ENCODE peak calls at places on chromosomes 6 and 20, in ten cellular contexts. One of them, this sample, is unnamed.

GRCh38 chr6:116051244-116051643 is 9.4 kb downstream of the FRK start:
- DNase-seq in GM13976: no peak
- DNase-seq in GM23338: no peak
- DNase-seq in erythroblast: no peak
- DNase-seq in frontal cortex: no peak
- DNase-seq in fibroblast of gingiva: no peak
- DNase-seq in heart right ventricle: no peak
- DNase-seq in NCI-H1105 treated with DMSO at 0.1 percent for 48 hours: no peak
- DNase-seq in NCI-H1930: no peak
- DNase-seq in thoracic aorta: no peak
- DNase-seq in this sample: no peak

GRCh38 chr6:24546432-24546831 is 51.7 kb downstream of the ALDH5A1 start:
- DNase-seq in GM13976: no peak
- DNase-seq in GM23338: peak
- DNase-seq in erythroblast: no peak
- DNase-seq in frontal cortex: no peak
- DNase-seq in fibroblast of gingiva: no peak
- DNase-seq in heart right ventricle: no peak
- DNase-seq in NCI-H1105 treated with DMSO at 0.1 percent for 48 hours: no peak
- DNase-seq in NCI-H1930: no peak
- DNase-seq in thoracic aorta: no peak
- DNase-seq in this sample: no peak

GRCh38 chr6:76771076-76771634 is 692.1 kb downstream of the HTR1B start:
- DNase-seq in GM13976: no peak
- DNase-seq in GM23338: no peak
- DNase-seq in erythroblast: no peak
- DNase-seq in frontal cortex: no peak
- DNase-seq in fibroblast of gingiva: no peak
- DNase-seq in heart right ventricle: peak
- DNase-seq in NCI-H1105 treated with DMSO at 0.1 percent for 48 hours: no peak
- DNase-seq in NCI-H1930: no peak
- DNase-seq in thoracic aorta: no peak
- DNase-seq in this sample: peak

GRCh38 chr20:51712501-51713212 is 55.5 kb downstream of the ATP9A start:
- DNase-seq in GM13976: no peak
- DNase-seq in GM23338: peak
- DNase-seq in erythroblast: no peak
- DNase-seq in frontal cortex: peak
- DNase-seq in fibroblast of gingiva: peak
- DNase-seq in heart right ventricle: no peak
- DNase-seq in NCI-H1105 treated with DMSO at 0.1 percent for 48 hours: no peak
- DNase-seq in NCI-H1930: no peak
- DNase-seq in thoracic aorta: no peak
- DNase-seq in this sample: peak

GRCh38 chr6:31401403-31401802 is 2.0 kb upstream of the MICA start:
- DNase-seq in GM13976: no peak
- DNase-seq in GM23338: no peak
- DNase-seq in erythroblast: peak
- DNase-seq in frontal cortex: no peak
- DNase-seq in fibroblast of gingiva: peak
- DNase-seq in heart right ventricle: no peak
- DNase-seq in NCI-H1105 treated with DMSO at 0.1 percent for 48 hours: no peak
- DNase-seq in NCI-H1930: no peak
- DNase-seq in thoracic aorta: no peak
- DNase-seq in this sample: peak

GRCh38 chr6:107061125-107062020 is 33.4 kb downstream of the MTRES1 start:
- DNase-seq in GM13976: no peak
- DNase-seq in GM23338: peak
- DNase-seq in erythroblast: no peak
- DNase-seq in frontal cortex: no peak
- DNase-seq in fibroblast of gingiva: no peak
- DNase-seq in heart right ventricle: no peak
- DNase-seq in NCI-H1105 treated with DMSO at 0.1 percent for 48 hours: no peak
- DNase-seq in NCI-H1930: no peak
- DNase-seq in thoracic aorta: no peak
- DNase-seq in this sample: no peak

GRCh38 chr6:42970859-42971612 is 7.9 kb downstream of the PEX6 start:
- DNase-seq in GM13976: no peak
- DNase-seq in GM23338: no peak
- DNase-seq in erythroblast: peak
- DNase-seq in frontal cortex: no peak
- DNase-seq in fibroblast of gingiva: no peak
- DNase-seq in heart right ventricle: no peak
- DNase-seq in NCI-H1105 treated with DMSO at 0.1 percent for 48 hours: no peak
- DNase-seq in NCI-H1930: no peak
- DNase-seq in thoracic aorta: no peak
- DNase-seq in this sample: no peak

GRCh38 chr20:37990571-37991151 is 42.6 kb downstream of the TTI1 start:
- DNase-seq in GM13976: peak
- DNase-seq in GM23338: no peak
- DNase-seq in erythroblast: peak
- DNase-seq in frontal cortex: no peak
- DNase-seq in fibroblast of gingiva: no peak
- DNase-seq in heart right ventricle: peak
- DNase-seq in NCI-H1105 treated with DMSO at 0.1 percent for 48 hours: no peak
- DNase-seq in NCI-H1930: no peak
- DNase-seq in thoracic aorta: no peak
- DNase-seq in this sample: peak

GRCh38 chr20:36684747-36685146 is 38.8 kb upstream of the SLA2 start:
- DNase-seq in GM13976: no peak
- DNase-seq in GM23338: no peak
- DNase-seq in erythroblast: no peak
- DNase-seq in frontal cortex: no peak
- DNase-seq in fibroblast of gingiva: no peak
- DNase-seq in heart right ventricle: no peak
- DNase-seq in NCI-H1105 treated with DMSO at 0.1 percent for 48 hours: no peak
- DNase-seq in NCI-H1930: no peak
- DNase-seq in thoracic aorta: no peak
- DNase-seq in this sample: no peak

GRCh38 chr6:8082954-8083858 is 19.0 kb upstream of the BLOC1S5 start:
- DNase-seq in GM13976: no peak
- DNase-seq in GM23338: no peak
- DNase-seq in erythroblast: peak
- DNase-seq in frontal cortex: no peak
- DNase-seq in fibroblast of gingiva: peak
- DNase-seq in heart right ventricle: no peak
- DNase-seq in NCI-H1105 treated with DMSO at 0.1 percent for 48 hours: peak
- DNase-seq in NCI-H1930: no peak
- DNase-seq in thoracic aorta: no peak
- DNase-seq in this sample: no peak

GRCh38 chr6:87436435-87436834 is 28.7 kb downstream of the CFAP206 start:
- DNase-seq in GM13976: peak
- DNase-seq in GM23338: peak
- DNase-seq in erythroblast: peak
- DNase-seq in frontal cortex: no peak
- DNase-seq in fibroblast of gingiva: peak
- DNase-seq in heart right ventricle: no peak
- DNase-seq in NCI-H1105 treated with DMSO at 0.1 percent for 48 hours: no peak
- DNase-seq in NCI-H1930: no peak
- DNase-seq in thoracic aorta: no peak
- DNase-seq in this sample: peak

GRCh38 chr20:58568441-58568931 is 53.3 kb upstream of the APCDD1L start:
- DNase-seq in GM13976: no peak
- DNase-seq in GM23338: no peak
- DNase-seq in erythroblast: no peak
- DNase-seq in frontal cortex: no peak
- DNase-seq in fibroblast of gingiva: no peak
- DNase-seq in heart right ventricle: no peak
- DNase-seq in NCI-H1105 treated with DMSO at 0.1 percent for 48 hours: no peak
- DNase-seq in NCI-H1930: no peak
- DNase-seq in thoracic aorta: no peak
- DNase-seq in this sample: no peak

GRCh38 chr6:41941280-41942044 is at the start of gene CCND3:
- DNase-seq in GM13976: peak
- DNase-seq in GM23338: peak
- DNase-seq in erythroblast: peak
- DNase-seq in frontal cortex: peak
- DNase-seq in fibroblast of gingiva: peak
- DNase-seq in heart right ventricle: peak
- DNase-seq in NCI-H1105 treated with DMSO at 0.1 percent for 48 hours: peak
- DNase-seq in NCI-H1930: peak
- DNase-seq in thoracic aorta: peak
- DNase-seq in this sample: peak

GRCh38 chr6:29995346-29995777 is 53.0 kb downstream of the HLA-A start:
- DNase-seq in GM13976: no peak
- DNase-seq in GM23338: no peak
- DNase-seq in erythroblast: no peak
- DNase-seq in frontal cortex: no peak
- DNase-seq in fibroblast of gingiva: peak
- DNase-seq in heart right ventricle: no peak
- DNase-seq in NCI-H1105 treated with DMSO at 0.1 percent for 48 hours: no peak
- DNase-seq in NCI-H1930: no peak
- DNase-seq in thoracic aorta: no peak
- DNase-seq in this sample: no peak

GRCh38 chr20:24337551-24337950 is 131.9 kb upstream of the SYNDIG1 start:
- DNase-seq in GM13976: no peak
- DNase-seq in GM23338: no peak
- DNase-seq in erythroblast: no peak
- DNase-seq in frontal cortex: no peak
- DNase-seq in fibroblast of gingiva: no peak
- DNase-seq in heart right ventricle: no peak
- DNase-seq in NCI-H1105 treated with DMSO at 0.1 percent for 48 hours: no peak
- DNase-seq in NCI-H1930: no peak
- DNase-seq in thoracic aorta: no peak
- DNase-seq in this sample: no peak

GRCh38 chr6:21953831-21954801 is 342.7 kb downstream of the PRL start:
- DNase-seq in GM13976: no peak
- DNase-seq in GM23338: peak
- DNase-seq in erythroblast: no peak
- DNase-seq in frontal cortex: peak
- DNase-seq in fibroblast of gingiva: no peak
- DNase-seq in heart right ventricle: no peak
- DNase-seq in NCI-H1105 treated with DMSO at 0.1 percent for 48 hours: peak
- DNase-seq in NCI-H1930: no peak
- DNase-seq in thoracic aorta: no peak
- DNase-seq in this sample: peak

GRCh38 chr6:30678964-30679726 is 6.3 kb upstream of the DHX16 start:
- DNase-seq in GM13976: peak
- DNase-seq in GM23338: peak
- DNase-seq in erythroblast: peak
- DNase-seq in frontal cortex: peak
- DNase-seq in fibroblast of gingiva: peak
- DNase-seq in heart right ventricle: peak
- DNase-seq in NCI-H1105 treated with DMSO at 0.1 percent for 48 hours: peak
- DNase-seq in NCI-H1930: peak
- DNase-seq in thoracic aorta: no peak
- DNase-seq in this sample: peak

GRCh38 chr6:159929819-159930218 is 39.0 kb downstream of the MAS1 start:
- DNase-seq in GM13976: peak
- DNase-seq in GM23338: no peak
- DNase-seq in erythroblast: peak
- DNase-seq in frontal cortex: no peak
- DNase-seq in fibroblast of gingiva: no peak
- DNase-seq in heart right ventricle: no peak
- DNase-seq in NCI-H1105 treated with DMSO at 0.1 percent for 48 hours: peak
- DNase-seq in NCI-H1930: no peak
- DNase-seq in thoracic aorta: no peak
- DNase-seq in this sample: no peak

GRCh38 chr6:41200296-41200900 is 551 bp downstream of the TREML2 start:
- DNase-seq in GM13976: no peak
- DNase-seq in GM23338: peak
- DNase-seq in erythroblast: peak
- DNase-seq in frontal cortex: no peak
- DNase-seq in fibroblast of gingiva: no peak
- DNase-seq in heart right ventricle: no peak
- DNase-seq in NCI-H1105 treated with DMSO at 0.1 percent for 48 hours: no peak
- DNase-seq in NCI-H1930: no peak
- DNase-seq in thoracic aorta: no peak
- DNase-seq in this sample: no peak

GRCh38 chr6:139640453-139640852 is 266.0 kb upstream of the CITED2 start:
- DNase-seq in GM13976: peak
- DNase-seq in GM23338: no peak
- DNase-seq in erythroblast: no peak
- DNase-seq in frontal cortex: no peak
- DNase-seq in fibroblast of gingiva: no peak
- DNase-seq in heart right ventricle: no peak
- DNase-seq in NCI-H1105 treated with DMSO at 0.1 percent for 48 hours: no peak
- DNase-seq in NCI-H1930: no peak
- DNase-seq in thoracic aorta: no peak
- DNase-seq in this sample: no peak

GRCh38 chr6:85360794-85361642 is 88.9 kb upstream of the NT5E start:
- DNase-seq in GM13976: no peak
- DNase-seq in GM23338: no peak
- DNase-seq in erythroblast: no peak
- DNase-seq in frontal cortex: no peak
- DNase-seq in fibroblast of gingiva: peak
- DNase-seq in heart right ventricle: no peak
- DNase-seq in NCI-H1105 treated with DMSO at 0.1 percent for 48 hours: no peak
- DNase-seq in NCI-H1930: no peak
- DNase-seq in thoracic aorta: peak
- DNase-seq in this sample: peak